ENCODE peak calls at places on chromosomes 12 and 14, in nine cellular contexts. S is Calu3, M is pancreas, Y is GM13976, U is psoas muscle, J is choroid plexus epithelial cell, E is Caco-2, W is AG04449, B is sigmoid colon. F is an unnamed sample.

GRCh38 chr12:67649165-67650126 is 901 bp downstream of the DYRK2 start:
- DNase-seq in S (peak), M (peak), Y (peak), U (peak), J (no peak), E (peak), W (no peak), B (peak), F (peak)

GRCh38 chr14:99756796-99757195 is 36.4 kb upstream of the EML1 start:
- DNase-seq in S (no peak), M (no peak), Y (no peak), U (no peak), J (no peak), E (no peak), W (no peak), B (peak), F (no peak)

GRCh38 chr12:51865757-51866270 is 17.3 kb upstream of the FIGNL2 start:
- DNase-seq in S (no peak), M (no peak), Y (no peak), U (peak), J (no peak), E (no peak), W (no peak), B (no peak), F (no peak)

GRCh38 chr14:26896447-26896846 is 298.6 kb upstream of the NOVA1 start:
- DNase-seq in S (no peak), M (no peak), Y (no peak), U (no peak), J (peak), E (no peak), W (no peak), B (peak), F (no peak)

GRCh38 chr14:67622675-67623074 is 3.0 kb downstream of the ARG2 start:
- DNase-seq in S (no peak), M (no peak), Y (no peak), U (no peak), J (peak), E (peak), W (peak), B (peak), F (no peak)

GRCh38 chr14:73815849-73816816 is 35.5 kb upstream of the PTGR2 start:
- DNase-seq in S (no peak), M (no peak), Y (no peak), U (no peak), J (peak), E (no peak), W (no peak), B (no peak), F (no peak)

GRCh38 chr14:23302290-23303225 is at the start of gene PPP1R3E:
- DNase-seq in S (peak), M (peak), Y (peak), U (peak), J (peak), E (peak), W (no peak), B (peak), F (peak)

GRCh38 chr12:11580125-11580751 is 69.2 kb upstream of the ETV6 start:
- DNase-seq in S (peak), M (no peak), Y (no peak), U (no peak), J (peak), E (no peak), W (peak), B (peak), F (no peak)

GRCh38 chr12:128583453-128583852 is 240.3 kb downstream of the SLC15A4 start:
- DNase-seq in S (no peak), M (no peak), Y (no peak), U (no peak), J (no peak), E (no peak), W (no peak), B (no peak), F (no peak)

GRCh38 chr14:94380225-94381148 is 7.9 kb downstream of the SERPINA1 start:
- DNase-seq in S (no peak), M (no peak), Y (peak), U (no peak), J (no peak), E (no peak), W (no peak), B (peak), F (no peak)

GRCh38 chr12:109764776-109765492 is 51.3 kb downstream of the FAM222A start:
- DNase-seq in S (no peak), M (no peak), Y (no peak), U (peak), J (no peak), E (no peak), W (no peak), B (peak), F (peak)

GRCh38 chr14:50854521-50854920 is 17.3 kb upstream of the ABHD12B start:
- DNase-seq in S (no peak), M (no peak), Y (no peak), U (no peak), J (no peak), E (no peak), W (no peak), B (no peak), F (no peak)

GRCh38 chr12:77213316-77213715 is 147.9 kb upstream of the E2F7 start:
- DNase-seq in S (peak), M (no peak), Y (no peak), U (no peak), J (no peak), E (peak), W (no peak), B (no peak), F (no peak)

GRCh38 chr12:16606936-16607335 is 974 bp upstream of the LMO3 start:
- DNase-seq in S (no peak), M (no peak), Y (no peak), U (no peak), J (no peak), E (no peak), W (no peak), B (no peak), F (no peak)

GRCh38 chr14:99183716-99184115 is 88.3 kb downstream of the BCL11B start:
- DNase-seq in S (no peak), M (no peak), Y (no peak), U (no peak), J (no peak), E (no peak), W (no peak), B (peak), F (no peak)

GRCh38 chr14:83924259-83924658 is 1605.7 kb upstream of the FLRT2 start:
- DNase-seq in S (no peak), M (no peak), Y (no peak), U (no peak), J (no peak), E (no peak), W (no peak), B (no peak), F (no peak)

GRCh38 chr14:29521526-29522137 is 406.0 kb downstream of the PRKD1 start:
- DNase-seq in S (peak), M (no peak), Y (no peak), U (no peak), J (peak), E (peak), W (no peak), B (no peak), F (no peak)

GRCh38 chr14:72876710-72877063 is 17.2 kb downstream of the DPF3 start:
- DNase-seq in S (no peak), M (no peak), Y (no peak), U (no peak), J (no peak), E (peak), W (no peak), B (no peak), F (no peak)

GRCh38 chr12:49762468-49762847 is 21.1 kb downstream of the TMBIM6 start:
- DNase-seq in S (no peak), M (no peak), Y (no peak), U (no peak), J (no peak), E (no peak), W (no peak), B (no peak), F (no peak)

GRCh38 chr14:88750945-88751344 is 41.8 kb downstream of the EML5 start:
- DNase-seq in S (no peak), M (no peak), Y (no peak), U (no peak), J (no peak), E (no peak), W (no peak), B (no peak), F (no peak)

GRCh38 chr14:106044949-106045596 is 518.7 kb downstream of the TMEM121 start:
- DNase-seq in S (peak), M (peak), Y (peak), U (peak), J (no peak), E (peak), W (no peak), B (no peak), F (peak)

GRCh38 chr12:122886161-122886560 is 9.8 kb downstream of the VPS37B start:
- DNase-seq in S (no peak), M (no peak), Y (no peak), U (no peak), J (no peak), E (no peak), W (no peak), B (no peak), F (no peak)

GRCh38 chr12:110345176-110345651 is 58.3 kb downstream of the ANAPC7 start:
- DNase-seq in S (peak), M (no peak), Y (no peak), U (no peak), J (no peak), E (peak), W (no peak), B (no peak), F (no peak)

GRCh38 chr12:117377758-117378157 is 16.3 kb upstream of the NOS1 start:
- DNase-seq in S (no peak), M (no peak), Y (no peak), U (no peak), J (no peak), E (peak), W (no peak), B (no peak), F (no peak)

GRCh38 chr14:33839193-33840076 is 111.4 kb downstream of the EGLN3 start:
- DNase-seq in S (peak), M (peak), Y (peak), U (peak), J (peak), E (peak), W (no peak), B (no peak), F (no peak)

GRCh38 chr12:49672351-49673181 is 34.6 kb downstream of the FMNL3 start:
- DNase-seq in S (no peak), M (no peak), Y (no peak), U (no peak), J (no peak), E (no peak), W (no peak), B (peak), F (no peak)

GRCh38 chr12:39671898-39672875 is 52.6 kb upstream of the ABCD2 start:
- DNase-seq in S (no peak), M (no peak), Y (peak), U (no peak), J (no peak), E (no peak), W (no peak), B (no peak), F (no peak)

GRCh38 chr14:94904636-94905035 is 134.7 kb upstream of the GSC start:
- DNase-seq in S (no peak), M (no peak), Y (no peak), U (no peak), J (peak), E (no peak), W (peak), B (no peak), F (no peak)

GRCh38 chr12:111248981-111249380 is 119.9 kb downstream of the PHETA1 start:
- DNase-seq in S (no peak), M (no peak), Y (no peak), U (no peak), J (no peak), E (no peak), W (no peak), B (no peak), F (no peak)

GRCh38 chr12:96170328-96170727 is 23.8 kb upstream of the ELK3 start:
- DNase-seq in S (no peak), M (no peak), Y (no peak), U (no peak), J (no peak), E (no peak), W (no peak), B (no peak), F (no peak)

GRCh38 chr12:80598004-80598606 is 109.3 kb upstream of the MYF6 start:
- DNase-seq in S (peak), M (no peak), Y (no peak), U (no peak), J (peak), E (peak), W (peak), B (no peak), F (no peak)
- TF ChIP-seq CTCF in S (peak), M (no peak), Y (peak), U (no peak), J (peak), E (peak), W (peak), B (peak), F (no peak)

DNA sequence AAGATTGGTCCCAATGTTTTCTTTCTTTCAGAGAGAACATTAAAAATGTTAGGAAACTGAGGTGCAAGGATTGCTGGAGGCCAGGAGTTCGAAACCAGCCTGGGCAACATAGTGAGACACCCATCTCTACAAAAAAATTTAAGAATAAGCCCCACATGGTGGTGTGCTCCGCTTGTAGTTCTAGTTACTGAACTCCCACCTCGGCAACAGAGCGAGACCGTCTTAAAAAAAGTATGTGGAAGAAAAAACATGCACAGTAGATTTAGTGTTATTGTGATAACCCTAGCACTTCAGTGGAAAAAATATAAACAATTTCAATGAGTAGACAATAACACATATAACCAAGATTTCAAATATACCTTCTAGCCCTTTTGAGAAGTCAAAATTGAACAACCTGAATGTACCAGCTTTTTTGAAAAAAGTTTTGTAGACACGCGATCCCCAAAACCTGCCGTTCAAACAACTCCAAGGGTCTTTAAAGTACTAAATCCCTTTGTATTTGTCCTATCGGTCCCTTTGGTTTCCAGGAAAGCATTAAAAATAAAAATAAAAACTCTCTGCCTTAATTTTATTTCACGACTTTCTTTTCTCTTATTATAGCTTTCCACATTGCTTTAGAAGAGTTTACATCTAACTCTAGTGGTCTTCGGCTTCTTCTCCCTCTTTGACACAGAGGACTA is 1.0 kb upstream of the ANO6 start:
- DNase-seq in S (no peak), M (no peak), Y (no peak), U (no peak), J (peak), E (no peak), W (no peak), B (no peak), F (no peak)
- TF ChIP-seq CTCF in S (no peak), M (no peak), Y (no peak), U (no peak), J (no peak), E (no peak), W (no peak), B (no peak), F (no peak)

GRCh38 chr12:84624601-84625000 is 288.0 kb downstream of the SLC6A15 start:
- DNase-seq in S (no peak), M (no peak), Y (no peak), U (no peak), J (no peak), E (no peak), W (no peak), B (no peak), F (no peak)

GRCh38 chr12:84619053-84619452 is 293.5 kb downstream of the SLC6A15 start:
- DNase-seq in S (no peak), M (no peak), Y (no peak), U (no peak), J (peak), E (no peak), W (no peak), B (no peak), F (no peak)
- TF ChIP-seq CTCF in S (no peak), M (no peak), Y (no peak), U (no peak), J (peak), E (no peak), W (no peak), B (no peak), F (no peak)

DNA sequence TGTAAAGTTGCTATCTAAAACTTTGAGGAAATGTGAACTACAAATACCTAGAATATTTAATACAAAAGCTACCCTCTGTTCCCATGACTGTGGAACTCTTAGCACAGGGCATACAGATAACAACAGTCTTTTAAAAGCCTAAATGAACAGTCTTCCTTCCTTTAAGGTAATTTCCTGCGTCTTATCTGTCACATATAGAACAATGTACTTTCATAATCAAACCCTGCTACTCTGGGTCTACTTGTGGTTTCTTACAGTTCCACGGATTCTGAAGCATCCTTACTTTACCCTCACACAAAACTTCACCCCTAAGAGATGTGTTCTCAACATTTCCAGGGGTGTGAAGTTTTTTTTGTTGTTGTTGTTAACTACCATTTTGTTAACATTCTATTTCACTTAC is 5.1 kb downstream of the PKP2 start:
- DNase-seq in S (no peak), M (no peak), Y (no peak), U (no peak), J (peak), E (no peak), W (no peak), B (no peak), F (no peak)
- TF ChIP-seq CTCF in S (no peak), M (no peak), Y (no peak), U (no peak), J (no peak), E (no peak), W (no peak), B (no peak), F (no peak)

GRCh38 chr12:89347325-89347829 is 4.9 kb downstream of the DUSP6 start:
- DNase-seq in S (no peak), M (no peak), Y (no peak), U (no peak), J (no peak), E (no peak), W (no peak), B (no peak), F (no peak)

GRCh38 chr12:89346741-89347324 is 5.5 kb downstream of the DUSP6 start:
- DNase-seq in S (peak), M (no peak), Y (no peak), U (no peak), J (peak), E (no peak), W (no peak), B (peak), F (no peak)

GRCh38 chr12:89345376-89345775 is 6.9 kb downstream of the DUSP6 start:
- DNase-seq in S (no peak), M (no peak), Y (no peak), U (no peak), J (no peak), E (no peak), W (no peak), B (no peak), F (no peak)

GRCh38 chr12:89344862-89345202 is 7.5 kb downstream of the DUSP6 start:
- DNase-seq in S (no peak), M (no peak), Y (no peak), U (no peak), J (no peak), E (no peak), W (no peak), B (no peak), F (no peak)

DNA sequence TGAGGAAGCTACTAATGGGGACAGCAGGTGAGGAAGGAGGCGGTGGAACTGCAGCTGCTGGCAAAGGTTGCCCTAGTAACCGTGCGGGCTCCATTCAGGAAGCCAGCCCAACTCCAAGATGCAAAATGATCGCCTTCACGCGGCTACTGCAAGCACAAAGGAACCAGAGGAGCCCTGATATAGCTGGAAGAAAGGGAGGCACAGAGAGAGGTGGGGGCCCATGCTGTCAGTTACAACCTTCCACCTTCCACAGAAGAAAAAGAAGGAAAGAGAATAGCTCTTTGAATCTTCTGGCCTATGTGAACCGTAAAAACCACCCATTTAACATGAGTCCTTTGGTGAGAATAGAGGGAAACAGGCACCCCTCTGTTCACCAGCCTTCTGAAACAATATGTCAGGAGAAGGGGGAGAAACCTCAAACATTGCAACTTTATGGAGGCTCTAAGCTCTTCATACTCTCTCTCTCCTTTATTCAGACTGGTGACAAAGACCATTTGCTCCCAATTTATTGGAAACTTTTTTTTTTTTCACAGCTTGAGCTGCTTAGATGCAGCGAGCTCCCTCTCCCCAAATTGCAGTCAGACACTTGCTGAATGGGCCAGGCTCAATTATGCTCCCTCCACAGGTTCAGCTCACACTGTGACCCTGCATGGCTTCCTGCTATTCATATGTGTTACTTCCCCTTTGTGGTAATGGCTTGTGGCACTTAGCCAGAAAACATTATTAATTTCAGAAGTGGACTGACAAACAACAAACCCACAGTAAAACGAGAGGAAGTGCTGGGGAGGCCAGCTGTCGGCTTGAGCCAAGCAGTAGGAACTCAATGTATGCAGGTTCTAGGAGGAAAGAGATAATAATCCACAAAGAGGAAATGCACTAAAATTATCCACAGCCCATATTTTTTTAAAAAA is 6.2 kb downstream of the DUSP6 start:
- DNase-seq in S (peak), M (peak), Y (peak), U (peak), J (peak), E (no peak), W (no peak), B (peak), F (no peak)
- TF ChIP-seq CTCF in S (no peak), M (no peak), Y (no peak), U (no peak), J (no peak), E (no peak), W (no peak), B (no peak), F (no peak)

GRCh38 chr12:75087656-75088055 is 122.0 kb downstream of the KCNC2 start:
- DNase-seq in S (peak), M (no peak), Y (no peak), U (no peak), J (peak), E (peak), W (no peak), B (no peak), F (no peak)
- TF ChIP-seq CTCF in S (peak), M (no peak), Y (peak), U (no peak), J (peak), E (no peak), W (no peak), B (no peak), F (no peak)

GRCh38 chr12:47415054-47415453 is 290.8 kb downstream of the RPAP3 start:
- DNase-seq in S (no peak), M (no peak), Y (no peak), U (no peak), J (no peak), E (no peak), W (no peak), B (no peak), F (no peak)

GRCh38 chr12:47414511-47414910 is 291.3 kb downstream of the RPAP3 start:
- DNase-seq in S (no peak), M (no peak), Y (no peak), U (no peak), J (no peak), E (no peak), W (no peak), B (no peak), F (no peak)

GRCh38 chr12:47412837-47413236 is 293.0 kb downstream of the RPAP3 start:
- DNase-seq in S (no peak), M (no peak), Y (no peak), U (no peak), J (no peak), E (no peak), W (no peak), B (no peak), F (no peak)

GRCh38 chr12:47411961-47412360 is 293.9 kb downstream of the RPAP3 start:
- DNase-seq in S (no peak), M (no peak), Y (no peak), U (no peak), J (no peak), E (no peak), W (no peak), B (no peak), F (no peak)

GRCh38 chr12:47413806-47414205 is 292.0 kb downstream of the RPAP3 start:
- DNase-seq in S (no peak), M (no peak), Y (no peak), U (no peak), J (no peak), E (no peak), W (no peak), B (no peak), F (no peak)
- TF ChIP-seq CTCF in S (no peak), M (no peak), Y (no peak), U (no peak), J (no peak), E (no peak), W (no peak), B (no peak), F (no peak)